ENCODE peak calls at places on chromosomes 13 and 19, in ten cellular contexts. E is endodermal cell, S is foreskin fibroblast, M is fibroblast of mammary gland, L is nephron progenitor cell, Z is esophagus muscularis mucosa, G is omental fat pad, N is AG09319, D is heart left ventricle, O is lower leg skin. U is an unnamed sample.

GRCh38 chr13:57270493-57270892 is 103.5 kb downstream of the PRR20E start:
- DNase-seq in E (no peak), S (no peak), M (no peak), L (no peak), Z (no peak), G (no peak), N (no peak), D (no peak), O (no peak), U (no peak)

GRCh38 chr19:8494158-8494557 is 8.3 kb downstream of the PRAM1 start:
- DNase-seq in E (no peak), S (no peak), M (no peak), L (no peak), Z (no peak), G (no peak), N (no peak), D (no peak), O (no peak), U (no peak)

GRCh38 chr19:52138614-52139290 is 986 bp downstream of the ZNF616 start:
- DNase-seq in E (peak), S (no peak), M (peak), L (peak), Z (no peak), G (no peak), N (no peak), D (peak), O (no peak), U (no peak)

GRCh38 chr19:39704181-39705044 is at the start of gene LGALS14:
- DNase-seq in E (no peak), S (no peak), M (no peak), L (no peak), Z (no peak), G (no peak), N (no peak), D (no peak), O (no peak), U (no peak)

GRCh38 chr13:33644607-33645543 is 173.1 kb upstream of the RFC3 start:
- DNase-seq in E (no peak), S (no peak), M (peak), L (no peak), Z (no peak), G (no peak), N (no peak), D (peak), O (no peak), U (no peak)

GRCh38 chr19:6218497-6219146 is 61.2 kb downstream of the MLLT1 start:
- DNase-seq in E (peak), S (peak), M (peak), L (peak), Z (peak), G (peak), N (peak), D (peak), O (peak), U (no peak)

GRCh38 chr19:49614096-49614857 is 23.3 kb downstream of the PRR12 start:
- DNase-seq in E (no peak), S (peak), M (peak), L (no peak), Z (no peak), G (no peak), N (no peak), D (no peak), O (no peak), U (peak)

GRCh38 chr13:65914707-65915106 is 1315.4 kb downstream of the PCDH9 start:
- DNase-seq in E (no peak), S (peak), M (peak), L (no peak), Z (no peak), G (no peak), N (no peak), D (no peak), O (no peak), U (peak)

GRCh38 chr13:22091222-22091970 is 420.5 kb downstream of the FGF9 start:
- DNase-seq in E (no peak), S (no peak), M (no peak), L (no peak), Z (no peak), G (no peak), N (no peak), D (no peak), O (no peak), U (no peak)

GRCh38 chr19:38273499-38273898 is 9.1 kb downstream of the SPINT2 start:
- DNase-seq in E (no peak), S (no peak), M (no peak), L (no peak), Z (no peak), G (no peak), N (no peak), D (no peak), O (no peak), U (no peak)
- TF ChIP-seq CTCF in E (no peak), S (no peak), M (no peak), L (no peak), Z (no peak), G (no peak), N (no peak), D (no peak), O (no peak), U (no peak)

GRCh38 chr13:30676672-30677071 is 58.7 kb upstream of the ALOX5AP start:
- DNase-seq in E (no peak), S (no peak), M (peak), L (no peak), Z (no peak), G (no peak), N (no peak), D (no peak), O (no peak), U (no peak)
- TF ChIP-seq CTCF in E (peak), S (peak), M (peak), L (peak), Z (peak), G (no peak), N (peak), D (peak), O (no peak), U (peak)

GRCh38 chr19:13985771-13986347 is 20.3 kb downstream of the RFX1 start:
- DNase-seq in E (no peak), S (no peak), M (no peak), L (no peak), Z (no peak), G (no peak), N (no peak), D (no peak), O (no peak), U (no peak)
- TF ChIP-seq CTCF in E (no peak), S (no peak), M (no peak), L (no peak), Z (no peak), G (no peak), N (no peak), D (no peak), O (no peak), U (no peak)

DNA sequence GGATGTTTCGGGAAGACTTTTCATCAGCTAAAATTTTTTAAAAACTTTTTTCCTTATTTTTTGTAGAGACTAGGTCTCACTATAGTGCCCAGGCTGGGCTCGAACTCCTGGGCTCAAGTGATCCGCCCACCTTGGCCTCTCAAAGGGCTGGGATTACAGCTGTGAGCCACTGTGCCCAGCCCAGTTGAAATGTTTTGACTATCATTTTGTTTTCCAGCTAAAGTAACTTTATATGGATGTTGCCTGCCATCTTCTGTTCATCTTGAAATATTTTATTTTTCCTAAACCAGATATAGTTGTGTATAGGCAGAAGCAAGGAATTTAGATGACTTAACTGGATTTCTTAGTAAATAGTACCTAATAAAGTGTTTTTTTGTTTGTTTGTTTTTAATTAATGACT is 7.0 kb downstream of the CAB39L start:
- DNase-seq in E (no peak), S (peak), M (peak), L (no peak), Z (no peak), G (no peak), N (peak), D (no peak), O (no peak), U (no peak)
- TF ChIP-seq CTCF in E (no peak), S (no peak), M (peak), L (no peak), Z (peak), G (no peak), N (peak), D (peak), O (no peak), U (no peak)

GRCh38 chr13:45950343-45950995 is 98.9 kb upstream of the SIAH3 start:
- DNase-seq in E (no peak), S (no peak), M (peak), L (no peak), Z (no peak), G (no peak), N (no peak), D (no peak), O (no peak), U (no peak)
- TF ChIP-seq CTCF in E (no peak), S (no peak), M (no peak), L (no peak), Z (no peak), G (no peak), N (no peak), D (no peak), O (no peak), U (no peak)